ENCODE peak calls at places on chromosomes 5 and 9, in six cellular contexts. U is left lobe of liver; A is CD8-positive, alpha-beta T cell; N is amniotic stem cell; T is lung; Z is activated naive CD8-positive, alpha-beta T cell treated with anti-CD3 and anti-CD28 coated beads for 36 hours. F is an unnamed sample.

GRCh38 chr9:101758300-101758930 is 20.0 kb upstream of the GRIN3A start:
- DNase-seq in Z (no peak), U (no peak), A (no peak), N (no peak), T (no peak), F (no peak)

GRCh38 chr5:128591598-128592455 is 53.8 kb upstream of the FBN2 start:
- DNase-seq in A (no peak), U (no peak), N (no peak), Z (no peak), T (no peak), F (no peak)

GRCh38 chr5:23411200-23411599 is 96.2 kb upstream of the PRDM9 start:
- DNase-seq in A (no peak), N (no peak), U (no peak), T (no peak), Z (no peak), F (no peak)

GRCh38 chr5:159515909-159516415 is 185.7 kb upstream of the IL12B start:
- DNase-seq in A (peak), U (peak), N (no peak), Z (peak), T (peak), F (peak)

GRCh38 chr5:135560858-135561257 is 17.9 kb downstream of the CXCL14 start:
- DNase-seq in N (peak), Z (peak), T (peak), U (peak), A (peak), F (peak)

GRCh38 chr9:22976454-22976853 is 529.8 kb downstream of the DMRTA1 start:
- DNase-seq in A (no peak), T (no peak), N (peak), Z (no peak), U (no peak), F (no peak)

GRCh38 chr5:155222393-155222792 is 208.8 kb downstream of the KIF4B start:
- DNase-seq in N (no peak), T (no peak), Z (no peak), A (no peak), U (no peak), F (no peak)

GRCh38 chr5:96565843-96566242 is 96.3 kb upstream of the CAST start:
- DNase-seq in Z (no peak), N (peak), A (no peak), U (no peak), T (no peak), F (no peak)

GRCh38 chr5:14226992-14227391 is 83.8 kb downstream of the TRIO start:
- DNase-seq in T (no peak), N (no peak), U (no peak), Z (no peak), A (no peak), F (no peak)

GRCh38 chr5:180389252-180390101 is 36.3 kb upstream of the GFPT2 start:
- DNase-seq in T (no peak), Z (no peak), U (no peak), A (no peak), N (no peak), F (no peak)

GRCh38 chr5:38267372-38267771 is 9.0 kb downstream of the EGFLAM start:
- DNase-seq in T (no peak), U (no peak), N (no peak), Z (no peak), A (no peak), F (no peak)

GRCh38 chr5:130514984-130515690 is 610.9 kb downstream of the CHSY3 start:
- DNase-seq in Z (no peak), U (no peak), T (no peak), N (no peak), A (no peak), F (no peak)

GRCh38 chr5:150244209-150244608 is 45.4 kb downstream of the CAMK2A start:
- DNase-seq in N (no peak), Z (no peak), A (no peak), U (no peak), T (no peak), F (no peak)

GRCh38 chr9:109907400-109907799 is 127.4 kb downstream of the PALM2AKAP2 start:
- DNase-seq in Z (no peak), N (no peak), A (no peak), T (no peak), U (peak), F (no peak)

GRCh38 chr9:135971892-135972291 is 10.7 kb upstream of the UBAC1 start:
- DNase-seq in U (no peak), T (peak), Z (peak), A (no peak), N (no peak), F (peak)

GRCh38 chr5:113489299-113489698 is 1.0 kb upstream of the MCC start:
- DNase-seq in T (peak), U (no peak), A (no peak), N (peak), Z (peak), F (no peak)

GRCh38 chr5:33850100-33850594 is 41.6 kb downstream of the ADAMTS12 start:
- DNase-seq in T (no peak), A (peak), N (no peak), Z (peak), U (no peak), F (no peak)

GRCh38 chr9:106697799-106698591 is 165.0 kb upstream of the ZNF462 start:
- DNase-seq in U (peak), N (peak), Z (no peak), A (no peak), T (peak), F (peak)

GRCh38 chr5:138775034-138775433 is 21.8 kb downstream of the CTNNA1 start:
- DNase-seq in N (no peak), U (no peak), A (no peak), Z (no peak), T (no peak), F (no peak)

GRCh38 chr9:127505396-127506116 is 54.2 kb downstream of the LRSAM1 start:
- DNase-seq in U (no peak), N (no peak), Z (peak), A (no peak), T (no peak), F (no peak)

GRCh38 chr5:157820593-157821252 is 38.2 kb downstream of the CLINT1 start:
- DNase-seq in Z (no peak), U (no peak), A (no peak), T (no peak), N (peak), F (no peak)

GRCh38 chr9:23543420-23543819 is 282.6 kb downstream of the ELAVL2 start:
- DNase-seq in N (no peak), A (no peak), U (no peak), T (no peak), Z (no peak), F (no peak)

GRCh38 chr9:14343948-14344547 is 30.1 kb upstream of the NFIB start:
- DNase-seq in A (no peak), U (no peak), T (no peak), Z (no peak), N (no peak), F (no peak)

F was measured in stomach.